ENCODE peak calls at places on chromosomes 5 and 9, in seven cellular contexts. E is stomach, A is psoas muscle, F is heart left ventricle, R is lower lobe of right lung, B is transverse colon, I is neuronal stem cell. T is an unnamed sample.

GRCh38 chr9:134525841-134526797 is 115.5 kb upstream of the COL5A1 start:
- DNase-seq in E (peak; percentile 27), A (peak; percentile 71), F (peak; percentile 73), R (peak; percentile 47), B (no peak), I (no peak), T (no peak)

GRCh38 chr9:110251212-110251611 is 5.1 kb downstream of the TXN start:
- DNase-seq in E (no peak), A (no peak), F (no peak), R (no peak), B (no peak), I (no peak), T (no peak)

GRCh38 chr5:35626108-35626507 is 8.4 kb downstream of the SPEF2 start:
- DNase-seq in E (no peak), A (no peak), F (no peak), R (no peak), B (no peak), I (no peak), T (no peak)

GRCh38 chr5:172864747-172865146 is 30.7 kb downstream of the ERGIC1 start:
- DNase-seq in E (no peak), A (no peak), F (no peak), R (no peak), B (no peak), I (no peak), T (no peak)

GRCh38 chr9:125522328-125522725 is 184.7 kb downstream of the MAPKAP1 start:
- DNase-seq in E (no peak), A (no peak), F (peak; percentile 38), R (peak; percentile 62), B (peak; percentile 18), I (no peak), T (no peak)

GRCh38 chr5:150215978-150216944 is 26.4 kb downstream of the SLC6A7 start:
- DNase-seq in E (no peak), A (no peak), F (no peak), R (no peak), B (peak; percentile 75), I (no peak), T (peak; percentile 57)

GRCh38 chr9:2722715-2723114 is 5.4 kb downstream of the KCNV2 start:
- DNase-seq in E (no peak), A (peak; percentile 61), F (no peak), R (no peak), B (no peak), I (no peak), T (no peak)

GRCh38 chr5:175840050-175840841 is 31.1 kb upstream of the CPLX2 start:
- DNase-seq in E (no peak), A (no peak), F (no peak), R (no peak), B (no peak), I (no peak), T (no peak)

GRCh38 chr9:71302776-71303175 is 181.4 kb upstream of the TRPM3 start:
- DNase-seq in E (no peak), A (no peak), F (no peak), R (no peak), B (no peak), I (no peak), T (no peak)

GRCh38 chr5:106873558-106873957 is 797.2 kb downstream of the EFNA5 start:
- DNase-seq in E (no peak), A (no peak), F (no peak), R (no peak), B (peak; percentile 82), I (no peak), T (no peak)

GRCh38 chr5:137186759-137187461 is 312.2 kb downstream of the SPOCK1 start:
- DNase-seq in E (no peak), A (peak; percentile 60), F (peak; percentile 42), R (no peak), B (no peak), I (no peak), T (no peak)

GRCh38 chr9:93091453-93092081 is 4.5 kb upstream of the CARD19 start:
- DNase-seq in E (no peak), A (no peak), F (peak; percentile 58), R (peak; percentile 44), B (no peak), I (no peak), T (no peak)

GRCh38 chr5:171433952-171434676 is 14.7 kb downstream of the FGF18 start:
- DNase-seq in E (no peak), A (no peak), F (no peak), R (peak; percentile 20), B (no peak), I (no peak), T (no peak)

GRCh38 chr5:138696501-138696900 is 56.7 kb upstream of the CTNNA1 start:
- DNase-seq in E (no peak), A (no peak), F (no peak), R (no peak), B (no peak), I (no peak), T (peak; percentile 23)

GRCh38 chr5:76813982-76814562 is 4.8 kb upstream of the F2RL1 start:
- DNase-seq in E (no peak), A (no peak), F (no peak), R (no peak), B (no peak), I (no peak), T (no peak)

DNA sequence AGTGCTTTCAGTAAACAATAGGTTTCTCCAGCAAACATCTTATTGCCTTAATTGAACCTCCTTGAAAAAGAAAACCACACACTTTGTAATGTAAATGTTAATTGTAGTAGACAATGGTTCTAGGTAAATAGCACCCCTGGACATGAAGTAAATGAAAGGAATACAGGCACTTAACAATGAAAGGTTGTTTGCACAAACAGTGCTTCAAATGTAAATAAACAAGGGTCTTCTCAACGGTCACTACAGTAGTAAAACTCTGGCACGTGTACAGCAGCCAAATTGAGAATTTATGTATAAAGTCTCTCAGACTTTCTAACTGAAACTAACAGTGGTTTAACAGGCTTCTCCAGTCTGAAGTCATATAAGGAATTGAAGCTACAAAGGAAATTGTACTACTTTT is 218.4 kb downstream of the MEF2C start:
- DNase-seq in E (no peak), A (no peak), F (no peak), R (no peak), B (no peak), I (no peak), T (no peak)
- H3K4me1 ChIP-seq in E (peaks cover 28% of the 10 kb centered on the region), A (peaks cover 7% of the 10 kb centered on the region), F (peaks cover 12% of the 10 kb centered on the region), R (peaks cover 31% of the 10 kb centered on the region), B (peaks cover 17% of the 10 kb centered on the region), I (peaks cover 48% of the 10 kb centered on the region), T (peaks cover 5% of the 10 kb centered on the region)

GRCh38 chr5:179800696-179801201 is 5.9 kb downstream of the MGAT4B start:
- DNase-seq in E (no peak), A (no peak), F (peak; percentile 25), R (no peak), B (no peak), I (no peak), T (no peak)

GRCh38 chr5:179801304-179802206 is 5.1 kb downstream of the MGAT4B start:
- DNase-seq in E (peak; percentile 86), A (peak; percentile 93), F (peak; percentile 73), R (peak; percentile 88), B (peak; percentile 88), I (no peak), T (peak; percentile 46)

GRCh38 chr5:179802950-179803562 is 3.6 kb downstream of the MGAT4B start:
- DNase-seq in E (no peak), A (no peak), F (peak; percentile 28), R (no peak), B (no peak), I (no peak), T (no peak)

GRCh38 chr5:179803651-179804598 is 2.7 kb downstream of the MGAT4B start:
- DNase-seq in E (no peak), A (peak; percentile 53), F (peak; percentile 31), R (peak; percentile 59), B (no peak), I (no peak), T (no peak)

DNA sequence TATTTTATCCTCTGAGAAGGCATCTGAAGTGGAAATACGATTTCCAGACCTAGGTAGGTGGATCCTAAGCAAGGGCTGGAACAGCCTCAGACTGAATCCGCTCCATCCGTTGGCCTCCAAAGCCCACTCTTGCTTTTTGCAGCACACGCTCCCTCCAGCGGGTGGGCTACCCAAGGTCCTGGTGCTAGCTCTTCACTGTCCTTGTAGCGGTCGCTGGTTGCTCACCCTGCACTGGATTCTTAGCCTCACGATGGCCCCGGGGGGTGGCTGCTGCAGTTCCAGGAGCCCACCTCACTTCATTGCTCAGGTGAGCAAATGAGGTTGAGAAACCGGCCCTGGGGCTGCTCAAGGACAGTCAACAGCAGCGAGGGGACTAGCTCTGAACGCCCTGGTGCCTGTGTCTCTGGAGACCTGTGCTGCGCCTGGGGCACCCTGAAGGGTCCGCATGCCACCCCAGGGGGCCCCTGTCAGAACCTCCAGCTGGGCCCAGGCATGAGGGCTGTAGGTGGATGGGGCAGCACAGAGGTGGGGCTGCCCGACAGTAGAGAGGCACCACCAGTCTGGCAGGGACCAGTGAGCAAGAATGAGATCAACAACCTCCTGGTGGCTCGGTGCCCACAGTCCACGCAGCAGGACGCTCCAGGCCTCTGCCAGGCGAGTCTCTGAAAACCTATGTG is 4.3 kb downstream of the MGAT4B start:
- DNase-seq in E (no peak), A (peak; percentile 69), F (peak; percentile 43), R (no peak), B (no peak), I (no peak), T (no peak)
- H3K4me3 ChIP-seq in E (no peak overlapping the region), A (no peak overlapping the region), F (no peak overlapping the region), R (no peak overlapping the region), B (no peak overlapping the region), I (no peak overlapping the region), T (no peak overlapping the region)

DNA sequence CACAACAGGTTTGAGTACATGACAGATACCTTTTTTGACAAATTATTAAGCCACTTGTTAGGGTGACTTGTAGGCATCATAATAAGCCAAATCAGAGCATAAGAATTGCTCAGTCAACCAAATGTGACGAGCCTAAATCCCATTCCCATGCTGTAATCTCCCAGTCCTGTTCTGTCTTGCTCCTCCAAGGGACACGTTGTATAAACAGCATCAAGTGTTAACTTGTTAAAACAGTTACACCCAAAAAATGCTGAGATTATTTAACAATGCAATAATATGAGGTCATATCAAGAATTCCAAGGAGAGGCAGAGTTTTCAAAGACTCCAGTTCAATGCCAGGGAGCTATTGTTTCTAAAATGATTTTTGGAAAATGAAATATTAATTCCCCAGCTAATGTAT is 76.2 kb downstream of the SH3TC2 start:
- DNase-seq in E (no peak), A (no peak), F (no peak), R (no peak), B (no peak), I (no peak), T (no peak)
- H3K4me1 ChIP-seq in E (no peaks in the 10 kb centered on the region), A (peaks cover 7% of the 10 kb centered on the region), F (no peaks in the 10 kb centered on the region), R (no peaks in the 10 kb centered on the region), B (no peaks in the 10 kb centered on the region), I (no peaks in the 10 kb centered on the region), T (peaks cover 21% of the 10 kb centered on the region)

GRCh38 chr5:105619725-105620124 is 2051.0 kb downstream of the EFNA5 start:
- DNase-seq in E (no peak), A (no peak), F (no peak), R (no peak), B (no peak), I (no peak), T (peak; percentile 50)
- H3K4me3 ChIP-seq in E (no peak overlapping the region), A (no peak overlapping the region), F (no peak overlapping the region), R (no peak overlapping the region), B (no peak overlapping the region), I (no peak overlapping the region), T (no peak overlapping the region)